ENCODE peak calls at places on chromosomes 16 and 17, in ten cellular contexts. C, I, Z, E, D, T, A, Q, S and H are unnamed samples.

GRCh38 chr17:48718781-48719641 is 3.3 kb downstream of the PRAC1 start:
- DNase-seq in C (no peak), I (peak), Z (no peak), E (no peak), D (no peak), T (no peak), A (no peak), Q (peak), S (no peak), H (no peak)

GRCh38 chr16:79790854-79791253 is 190.3 kb upstream of the MAF start:
- DNase-seq in C (no peak), I (no peak), Z (no peak), E (no peak), D (no peak), T (no peak), A (no peak), Q (no peak), S (no peak), H (no peak)

GRCh38 chr16:27929818-27930217 is 133.7 kb downstream of the GSG1L start:
- DNase-seq in C (no peak), I (no peak), Z (no peak), E (no peak), D (no peak), T (no peak), A (no peak), Q (no peak), S (no peak), H (no peak)

GRCh38 chr16:85428168-85428898 is 184.8 kb upstream of the GSE1 start:
- DNase-seq in C (no peak), I (peak), Z (peak), E (peak), D (peak), T (peak), A (no peak), Q (no peak), S (no peak), H (peak)

GRCh38 chr16:49415083-49415482 is 41.5 kb downstream of the C16orf78 start:
- DNase-seq in C (no peak), I (peak), Z (no peak), E (no peak), D (no peak), T (no peak), A (no peak), Q (no peak), S (no peak), H (no peak)

GRCh38 chr17:336110-337021 is 16.2 kb downstream of the RPH3AL start:
- DNase-seq in C (no peak), I (peak), Z (no peak), E (peak), D (no peak), T (peak), A (no peak), Q (no peak), S (peak), H (peak)

GRCh38 chr16:48611329-48612137 is 1.6 kb upstream of the N4BP1 start:
- DNase-seq in C (peak), I (no peak), Z (no peak), E (peak), D (peak), T (no peak), A (no peak), Q (no peak), S (no peak), H (peak)

GRCh38 chr17:73192219-73192893 is 499 bp upstream of the COG1 start:
- DNase-seq in C (no peak), I (peak), Z (peak), E (peak), D (peak), T (peak), A (peak), Q (peak), S (no peak), H (peak)

GRCh38 chr17:72189781-72190593 is 69.2 kb downstream of the SOX9 start:
- DNase-seq in C (no peak), I (no peak), Z (no peak), E (peak), D (no peak), T (no peak), A (no peak), Q (no peak), S (no peak), H (no peak)

GRCh38 chr16:50386819-50387218 is 18.0 kb upstream of the BRD7 start:
- DNase-seq in C (no peak), I (no peak), Z (no peak), E (peak), D (no peak), T (no peak), A (no peak), Q (no peak), S (no peak), H (no peak)

GRCh38 chr17:35241520-35241919 is 1.4 kb upstream of the SLFN5 start:
- DNase-seq in C (no peak), I (no peak), Z (no peak), E (no peak), D (no peak), T (no peak), A (peak), Q (no peak), S (no peak), H (no peak)

GRCh38 chr16:69150146-69150865 is 17.9 kb downstream of the UTP4 start:
- DNase-seq in C (no peak), I (no peak), Z (peak), E (no peak), D (peak), T (peak), A (peak), Q (peak), S (no peak), H (no peak)

GRCh38 chr16:22948058-22948602 is 134.2 kb downstream of the HS3ST2 start:
- DNase-seq in C (no peak), I (no peak), Z (no peak), E (peak), D (no peak), T (no peak), A (no peak), Q (no peak), S (no peak), H (no peak)

GRCh38 chr17:19014628-19015215 is 10.2 kb upstream of the FAM83G start:
- DNase-seq in C (no peak), I (no peak), Z (no peak), E (no peak), D (no peak), T (no peak), A (no peak), Q (no peak), S (no peak), H (peak)

GRCh38 chr17:71251936-71252335 is 868.9 kb upstream of the SOX9 start:
- DNase-seq in C (no peak), I (no peak), Z (no peak), E (no peak), D (no peak), T (no peak), A (no peak), Q (no peak), S (no peak), H (no peak)

GRCh38 chr16:85037050-85037410 is 9.4 kb downstream of the KIAA0513 start:
- DNase-seq in C (no peak), I (peak), Z (no peak), E (no peak), D (peak), T (no peak), A (no peak), Q (no peak), S (no peak), H (no peak)

GRCh38 chr17:40854175-40854814 is 12.7 kb downstream of the KRT12 start:
- DNase-seq in C (no peak), I (no peak), Z (no peak), E (no peak), D (peak), T (no peak), A (no peak), Q (no peak), S (no peak), H (no peak)

GRCh38 chr17:3035256-3035967 is 28.0 kb downstream of the OR1D5 start:
- DNase-seq in C (no peak), I (no peak), Z (no peak), E (peak), D (no peak), T (no peak), A (no peak), Q (no peak), S (no peak), H (peak)

DNA sequence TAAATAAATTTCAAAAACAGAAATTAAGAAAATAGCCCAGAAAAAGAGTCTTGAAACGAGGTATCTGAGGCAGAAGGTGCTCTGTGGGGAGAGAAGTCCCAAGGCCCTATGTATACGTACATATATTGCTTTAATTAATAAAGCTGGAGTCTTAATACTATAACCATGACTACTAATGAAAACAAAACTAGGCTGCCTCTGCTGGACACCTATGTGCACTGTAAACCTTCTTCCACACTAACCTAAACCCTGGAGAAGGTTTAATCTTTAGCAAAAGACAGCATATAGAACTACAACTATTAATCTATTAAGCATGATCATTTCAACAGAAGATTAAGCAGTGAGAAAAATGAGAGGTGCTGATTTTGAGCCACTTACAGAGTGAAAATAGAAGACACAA is 153.9 kb upstream of the C17orf78 start:
- DNase-seq in C (no peak), I (no peak), Z (no peak), E (no peak), D (no peak), T (no peak), A (no peak), Q (no peak), S (no peak), H (no peak)
- TF ChIP-seq CTCF in C (no peak), I (no peak), Z (no peak), E (no peak), D (no peak), T (no peak), A (no peak), Q (no peak), S (no peak), H (no peak)

GRCh38 chr16:647173-647902 is 1.8 kb upstream of the WDR90 start:
- DNase-seq in C (no peak), I (no peak), Z (no peak), E (no peak), D (no peak), T (no peak), A (no peak), Q (no peak), S (no peak), H (peak)
- TF ChIP-seq POLR2A in C (no peak), I (no peak), Z (no peak), E (no peak), D (no peak), T (no peak), A (no peak), Q (no peak), S (no peak), H (peak)

DNA sequence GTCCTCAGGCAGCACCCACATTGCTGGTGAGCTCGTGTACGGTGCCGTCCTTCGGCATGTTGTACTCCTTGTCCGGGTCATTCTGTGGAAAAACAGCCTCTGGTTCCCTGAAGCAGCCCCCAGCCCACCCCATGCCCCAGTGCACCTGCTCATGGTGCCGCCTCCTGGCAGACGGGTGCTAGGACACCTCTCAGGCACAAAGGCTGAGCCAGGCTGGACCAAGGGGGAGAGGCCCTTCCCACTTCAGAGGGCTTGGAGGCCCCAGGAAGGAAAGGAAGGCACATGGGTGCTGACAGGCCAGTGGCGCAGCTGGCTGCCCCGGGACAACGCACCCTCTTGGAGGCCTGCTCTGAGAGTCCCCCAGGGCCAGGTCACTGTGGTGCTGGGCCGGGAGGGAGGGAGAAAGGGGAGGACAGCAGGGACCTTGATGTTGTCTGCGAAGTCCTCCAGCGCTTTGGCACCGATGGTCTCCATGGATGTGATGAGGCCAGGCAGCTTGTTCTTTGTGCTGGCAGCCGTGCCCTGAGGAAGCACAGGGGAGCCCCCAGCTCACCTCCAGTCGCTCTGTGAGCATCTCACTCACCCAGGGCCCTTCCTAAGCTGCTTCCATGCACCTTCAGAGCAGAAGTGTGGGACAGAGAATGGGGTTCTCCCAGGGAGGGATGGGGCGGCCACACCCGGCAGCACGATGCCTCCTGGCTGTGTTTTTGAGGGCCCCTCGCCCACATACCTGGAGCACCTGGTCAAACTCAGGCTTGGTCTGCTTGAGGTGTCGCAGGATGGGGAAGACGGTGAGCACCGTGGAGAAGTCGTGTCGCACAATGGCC is 9.3 kb downstream of the ZACN start:
- DNase-seq in C (no peak), I (peak), Z (no peak), E (no peak), D (no peak), T (no peak), A (no peak), Q (no peak), S (no peak), H (no peak)
- TF ChIP-seq CTCF in C (no peak), I (no peak), Z (no peak), E (no peak), D (no peak), T (no peak), A (no peak), Q (no peak), S (no peak), H (no peak)

DNA sequence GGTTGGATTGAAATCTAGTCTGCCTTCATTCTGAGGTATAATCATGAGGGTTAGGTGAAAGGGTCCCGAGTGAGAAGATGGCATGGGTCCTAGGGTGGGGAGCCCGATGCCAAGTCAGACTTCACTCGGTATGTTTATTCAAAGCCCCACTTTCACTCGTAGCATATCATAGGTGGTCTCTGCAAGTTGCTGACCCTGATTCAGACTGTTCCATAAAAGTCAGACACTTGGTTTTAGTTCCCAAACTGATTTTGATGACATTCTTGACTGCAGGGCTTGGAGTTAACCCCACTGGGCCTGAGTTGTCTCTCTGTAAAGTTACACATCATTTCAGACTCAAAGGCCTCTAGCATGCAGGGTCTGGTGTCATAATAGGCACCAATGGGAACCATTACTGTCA is 17.8 kb downstream of the HAPSTR1 start:
- DNase-seq in C (no peak), I (no peak), Z (no peak), E (no peak), D (no peak), T (no peak), A (no peak), Q (no peak), S (no peak), H (no peak)
- TF ChIP-seq POLR2A in C (no peak), I (no peak), Z (no peak), E (no peak), D (no peak), T (no peak), A (no peak), Q (no peak), S (no peak), H (no peak)

GRCh38 chr16:10731790-10732189 is 11.9 kb upstream of the NUBP1 start:
- DNase-seq in C (no peak), I (no peak), Z (no peak), E (no peak), D (no peak), T (no peak), A (no peak), Q (no peak), S (no peak), H (no peak)

GRCh38 chr16:10729104-10729503 is 14.5 kb upstream of the NUBP1 start:
- DNase-seq in C (no peak), I (no peak), Z (no peak), E (peak), D (no peak), T (no peak), A (no peak), Q (no peak), S (no peak), H (no peak)

GRCh38 chr16:10728488-10728887 is 15.2 kb upstream of the NUBP1 start:
- DNase-seq in C (no peak), I (no peak), Z (no peak), E (no peak), D (no peak), T (no peak), A (no peak), Q (no peak), S (no peak), H (no peak)

GRCh38 chr16:10728035-10728462 is 15.6 kb upstream of the NUBP1 start:
- DNase-seq in C (no peak), I (no peak), Z (no peak), E (peak), D (no peak), T (peak), A (no peak), Q (no peak), S (no peak), H (peak)

GRCh38 chr16:10729649-10730048 is 14.0 kb upstream of the NUBP1 start:
- DNase-seq in C (no peak), I (no peak), Z (no peak), E (peak), D (peak), T (peak), A (peak), Q (peak), S (no peak), H (peak)
- TF ChIP-seq CTCF in C (no peak), I (no peak), Z (no peak), E (no peak), D (peak), T (no peak), A (no peak), Q (no peak), S (no peak), H (no peak)

GRCh38 chr16:89142474-89143197 is 28.9 kb upstream of the CDH15 start:
- DNase-seq in C (no peak), I (no peak), Z (no peak), E (no peak), D (no peak), T (no peak), A (no peak), Q (no peak), S (no peak), H (peak)
- TF ChIP-seq POLR2A in C (no peak), I (no peak), Z (no peak), E (no peak), D (no peak), T (no peak), A (no peak), Q (no peak), S (no peak), H (no peak)

DNA sequence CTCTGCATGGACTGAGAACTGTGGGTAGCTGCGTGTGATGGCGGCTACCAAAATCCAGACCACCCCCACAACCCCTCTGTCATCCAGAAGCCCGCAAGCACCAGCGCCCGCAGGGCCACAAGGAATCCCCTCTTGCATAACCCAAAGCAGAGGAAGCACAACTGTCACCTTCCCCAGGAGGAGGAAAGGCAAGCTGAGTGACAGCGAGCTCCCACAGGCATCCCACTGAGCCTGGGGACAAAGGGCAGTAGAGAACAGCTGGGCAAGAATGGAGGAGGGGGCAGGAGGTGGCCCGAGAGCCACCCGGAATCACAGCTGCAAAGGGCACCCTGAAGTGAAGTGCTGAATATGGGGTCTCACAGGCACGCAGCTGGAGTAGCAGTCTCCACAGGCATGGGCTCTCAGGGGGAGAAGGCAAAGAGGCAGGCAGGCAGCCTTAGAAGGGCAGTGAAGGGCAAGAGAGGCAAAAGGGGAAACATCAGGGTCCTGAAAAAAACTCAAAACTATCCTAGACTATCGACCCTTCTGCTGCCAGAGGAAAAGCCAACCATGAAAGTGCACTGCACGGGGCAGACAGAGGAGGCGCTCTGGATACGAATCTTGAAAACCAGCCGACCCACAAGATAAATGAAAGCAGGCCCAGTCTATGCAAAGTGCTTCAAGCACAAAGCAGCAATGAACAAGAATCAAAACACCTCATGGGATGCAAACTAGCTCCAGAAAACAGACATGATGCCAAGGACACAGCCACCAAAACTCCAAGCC is 17.1 kb downstream of the USP36 start:
- DNase-seq in C (no peak), I (no peak), Z (no peak), E (no peak), D (no peak), T (no peak), A (no peak), Q (no peak), S (no peak), H (no peak)
- TF ChIP-seq CTCF in C (no peak), I (no peak), Z (no peak), E (no peak), D (no peak), T (no peak), A (no peak), Q (no peak), S (no peak), H (no peak)